ENCODE peak calls at places on chromosomes 5 and 9, in six cellular contexts. F, R, N, Q, X and Y are unnamed samples. For H3K27me3 and H3K4me1, the result is how much of the 10 kb centered on the place peaks cover.

GRCh38 chr9:17134396-17134842 is 421 bp upstream of the CNTLN start:
- DNase-seq in F (no peak), X (no peak), N (no peak), R (peak), Q (no peak), Y (no peak)

GRCh38 chr9:20904995-20905394 is 126.4 kb downstream of the HACD4 start:
- DNase-seq in N (no peak), R (no peak), X (no peak), F (no peak), Q (no peak), Y (no peak)

GRCh38 chr9:33619666-33620404 is 95.8 kb downstream of the ANKRD18B start:
- DNase-seq in Q (peak), X (peak), F (no peak), N (no peak), R (peak), Y (no peak)

GRCh38 chr5:151005975-151006576 is 14.3 kb upstream of the GPX3 start:
- DNase-seq in Q (no peak), F (peak), R (peak), N (peak), X (no peak), Y (no peak)

GRCh38 chr9:8772302-8772701 is 972.7 kb upstream of the DMAC1 start:
- DNase-seq in X (no peak), R (no peak), N (no peak), F (no peak), Q (no peak), Y (no peak)

GRCh38 chr5:17882760-17883488 is 248.7 kb downstream of the TAF11L14 start:
- DNase-seq in Q (peak), N (no peak), F (no peak), X (peak), R (no peak), Y (no peak)

GRCh38 chr5:142981886-142982820 is 212.0 kb downstream of the ARHGAP26 start:
- DNase-seq in Q (peak), N (peak), R (peak), X (peak), F (peak), Y (peak)

GRCh38 chr9:114988962-114989599 is 58.7 kb upstream of the TNFSF8 start:
- DNase-seq in F (no peak), R (no peak), X (no peak), N (no peak), Q (no peak), Y (no peak)

GRCh38 chr9:113361304-113362018 is 12.1 kb downstream of the BSPRY start:
- DNase-seq in R (peak), X (no peak), N (no peak), F (no peak), Q (no peak), Y (no peak)

GRCh38 chr9:3532158-3532557 is 6.4 kb upstream of the RFX3 start:
- DNase-seq in Q (no peak), F (no peak), R (no peak), N (no peak), X (peak), Y (no peak)

GRCh38 chr5:55714339-55714738 is 2.2 kb upstream of the SLC38A9 start:
- DNase-seq in X (peak), Q (no peak), N (no peak), R (no peak), F (no peak), Y (peak)

GRCh38 chr5:50791813-50792212 is 125.4 kb downstream of the PARP8 start:
- DNase-seq in X (no peak), R (no peak), F (no peak), Q (no peak), N (no peak), Y (no peak)

GRCh38 chr5:76256116-76256889 is 146.8 kb upstream of the IQGAP2 start:
- DNase-seq in F (peak), R (peak), Q (peak), N (no peak), X (peak), Y (peak)

GRCh38 chr5:172565455-172565854 is 75.6 kb upstream of the NEURL1B start:
- DNase-seq in F (no peak), Q (no peak), N (no peak), X (no peak), R (no peak), Y (no peak)

GRCh38 chr5:143147918-143148317 is 255.6 kb downstream of the NR3C1 start:
- DNase-seq in F (no peak), R (peak), N (no peak), Q (no peak), X (no peak), Y (no peak)

GRCh38 chr9:9275656-9276055 is 1337.1 kb downstream of the PTPRD start:
- DNase-seq in X (no peak), F (no peak), Q (no peak), R (no peak), N (no peak), Y (no peak)

GRCh38 chr5:111929892-111930291 is 172.9 kb upstream of the NREP start:
- DNase-seq in N (no peak), F (no peak), Q (peak), X (no peak), R (peak), Y (no peak)

GRCh38 chr5:126368239-126368812 is 54.9 kb upstream of the GRAMD2B start:
- DNase-seq in X (peak), Q (peak), R (peak), N (no peak), F (no peak), Y (no peak)

GRCh38 chr5:154520861-154521453 is 42.9 kb upstream of the HAND1 start:
- DNase-seq in R (no peak), Q (peak), F (peak), N (no peak), X (peak), Y (peak)

GRCh38 chr9:16773116-16773515 is 97.4 kb downstream of the BNC2 start:
- DNase-seq in R (no peak), N (no peak), X (no peak), Q (no peak), F (no peak), Y (no peak)

GRCh38 chr9:94703488-94704140 is 22.9 kb upstream of the AOPEP start:
- DNase-seq in F (peak), X (no peak), R (no peak), N (no peak), Q (no peak), Y (no peak)

DNA sequence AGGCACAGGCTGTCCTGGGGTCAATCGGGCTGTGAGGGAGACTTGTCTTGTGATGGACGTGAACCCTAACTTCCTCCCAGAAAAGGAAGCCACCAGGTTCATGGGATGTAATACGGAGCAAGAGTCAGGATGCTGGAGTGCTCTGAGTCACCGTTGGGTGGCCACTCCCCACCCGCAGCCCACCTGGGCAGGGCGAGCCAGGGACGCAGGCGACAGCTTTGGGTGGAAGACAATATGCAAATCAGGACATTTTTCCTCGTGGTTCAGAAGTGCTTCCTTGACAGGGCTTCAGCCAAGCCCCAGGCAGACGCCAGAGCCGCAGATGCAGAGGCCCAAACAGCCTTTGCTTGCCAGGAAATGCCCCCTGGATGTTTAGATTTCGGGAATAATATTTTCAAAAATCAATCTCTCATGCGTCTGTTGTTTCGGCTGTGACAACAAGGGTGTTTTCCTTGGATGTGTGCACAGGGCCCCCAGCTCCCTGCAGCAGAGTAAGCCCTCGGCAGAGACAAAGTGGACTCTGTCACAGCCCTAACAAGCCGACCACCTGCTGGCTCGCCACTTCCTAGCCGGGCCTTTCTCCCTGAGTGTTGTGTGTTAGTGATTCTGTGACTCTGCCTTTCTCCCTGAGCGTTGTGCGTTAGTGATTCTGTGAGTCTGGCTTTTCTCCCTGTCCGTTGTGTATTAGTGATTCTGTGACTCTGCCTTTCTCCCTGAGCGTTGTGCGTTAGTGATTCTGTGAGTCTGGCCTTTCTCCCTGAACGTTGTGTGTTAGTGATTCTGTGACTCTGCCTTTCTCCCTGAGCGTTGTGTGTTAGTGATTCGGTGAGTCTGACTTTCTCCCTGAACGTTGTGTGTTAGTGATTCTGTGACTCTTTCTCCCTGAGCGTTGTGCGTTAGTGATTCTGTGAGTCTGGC is 11.8 kb upstream of the SLC9A3 start:
- DNase-seq in R (no peak), N (peak), X (no peak), F (no peak), Q (no peak), Y (no peak)
- H3K27me3 ChIP-seq in R (half or more), N (half or more), X (under half), F (half or more), Q (half or more), Y (half or more)

GRCh38 chr9:110031511-110032173 is 176.3 kb downstream of the C9orf152 start:
- DNase-seq in F (no peak), R (peak), Q (no peak), N (no peak), X (no peak), Y (no peak)
- H3K4me1 ChIP-seq in F (under half), R (under half), Q (under half), N (under half), X (under half), Y (half or more)

GRCh38 chr5:66647146-66647856 is 51.1 kb downstream of the MAST4 start:
- DNase-seq in X (no peak), Q (no peak), R (no peak), F (no peak), N (no peak), Y (no peak)

GRCh38 chr5:66653380-66653779 is 57.2 kb downstream of the MAST4 start:
- DNase-seq in N (no peak), R (peak), Q (peak), X (no peak), F (peak), Y (no peak)

GRCh38 chr5:66658516-66658915 is 62.3 kb downstream of the MAST4 start:
- DNase-seq in N (no peak), R (no peak), X (no peak), F (no peak), Q (no peak), Y (no peak)

GRCh38 chr5:66655395-66656324 is 59.5 kb downstream of the MAST4 start:
- DNase-seq in R (no peak), X (peak), N (no peak), Q (no peak), F (no peak), Y (no peak)

GRCh38 chr5:66652818-66653217 is 56.6 kb downstream of the MAST4 start:
- DNase-seq in R (no peak), Q (no peak), F (no peak), N (no peak), X (no peak), Y (no peak)
- H3K27me3 ChIP-seq in R (under half), Q (under half), F (under half), N (under half), X (under half), Y (under half)

DNA sequence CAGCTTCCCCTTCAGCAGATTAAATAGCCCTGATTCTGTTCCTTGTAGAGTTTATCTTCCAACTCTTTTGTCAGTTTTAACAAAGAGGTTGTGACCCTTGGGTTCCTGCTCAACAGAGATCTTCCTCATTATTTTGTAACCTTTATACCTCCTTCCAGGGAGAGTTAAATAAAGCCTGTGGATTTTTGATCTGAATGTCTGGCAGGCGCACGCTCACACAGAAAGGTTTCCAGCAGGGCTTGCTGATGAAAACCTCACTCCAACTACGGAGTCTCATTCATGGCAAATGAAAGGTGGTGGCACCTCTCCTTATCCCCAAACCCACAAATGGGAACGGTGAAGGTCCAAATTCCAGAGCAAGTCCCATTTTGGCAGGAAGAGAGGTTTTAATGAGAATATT is 129.0 kb downstream of the SREK1 start:
- DNase-seq in X (no peak), N (no peak), R (no peak), F (no peak), Q (no peak), Y (no peak)
- H3K4me1 ChIP-seq in X (under half), N (under half), R (under half), F (under half), Q (under half), Y (under half)

GRCh38 chr9:124030969-124031451 is 19.4 kb downstream of the LHX2 start:
- DNase-seq in R (no peak), N (no peak), X (no peak), Q (no peak), F (no peak), Y (peak)

GRCh38 chr9:124033348-124033747 is 21.8 kb downstream of the LHX2 start:
- DNase-seq in R (no peak), N (no peak), X (no peak), Q (no peak), F (no peak), Y (no peak)

GRCh38 chr9:124033967-124034366 is 22.4 kb downstream of the LHX2 start:
- DNase-seq in R (no peak), N (no peak), Q (no peak), X (no peak), F (no peak), Y (no peak)

GRCh38 chr9:124032247-124032646 is 20.7 kb downstream of the LHX2 start:
- DNase-seq in X (peak), R (no peak), Q (no peak), N (no peak), F (no peak), Y (no peak)

DNA sequence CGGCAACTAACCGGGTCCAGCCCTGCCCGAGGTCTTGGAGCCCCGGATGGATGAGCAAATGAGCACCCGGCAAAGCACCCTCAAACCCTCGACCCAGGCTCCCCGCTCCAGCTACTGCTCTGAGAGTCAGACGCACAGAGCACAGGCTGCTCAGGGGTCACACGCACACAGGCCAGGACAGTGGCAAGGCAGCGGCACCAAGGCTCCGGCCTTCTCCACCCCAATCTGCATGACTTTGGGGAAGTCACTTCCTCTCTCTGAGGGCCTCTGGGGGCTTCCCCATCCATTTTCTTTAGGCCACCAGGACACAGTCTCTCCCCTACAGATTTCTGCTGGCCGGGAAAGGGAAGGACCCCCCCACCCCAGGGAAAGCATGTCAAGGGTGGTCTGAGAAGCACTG is 18.0 kb downstream of the LHX2 start:
- DNase-seq in N (no peak), F (no peak), X (no peak), R (no peak), Q (no peak), Y (no peak)
- H3K27me3 ChIP-seq in N (under half), F (under half), X (under half), R (half or more), Q (half or more), Y (under half)

GRCh38 chr5:158780656-158781237 is 319.0 kb downstream of the EBF1 start:
- DNase-seq in Q (no peak), R (no peak), N (no peak), X (no peak), F (no peak), Y (no peak)

GRCh38 chr5:158777647-158778368 is 321.9 kb downstream of the EBF1 start:
- DNase-seq in F (peak), R (no peak), N (no peak), Q (no peak), X (no peak), Y (no peak)

GRCh38 chr5:158773151-158773550 is 326.6 kb downstream of the EBF1 start:
- DNase-seq in R (no peak), F (no peak), X (no peak), N (no peak), Q (no peak), Y (no peak)

DNA sequence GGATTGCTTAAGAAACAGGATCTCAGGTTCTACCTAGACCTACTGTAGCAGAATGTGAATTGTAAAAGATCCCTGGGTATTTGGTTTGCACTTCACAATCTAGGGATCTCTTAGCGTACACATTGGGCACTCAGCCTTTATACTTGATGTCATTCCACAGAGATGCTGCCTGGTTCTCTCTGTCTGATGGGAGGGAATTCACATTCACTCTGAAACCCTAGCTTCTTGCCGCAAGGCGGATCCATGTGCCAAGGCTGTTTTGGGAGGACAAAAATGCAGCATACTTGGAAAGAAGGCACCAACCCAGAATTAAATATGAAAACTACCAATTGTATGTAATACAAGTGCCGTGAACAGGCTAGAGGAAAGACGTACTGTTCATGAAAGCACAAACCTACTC is 323.0 kb downstream of the EBF1 start:
- DNase-seq in Q (no peak), F (no peak), R (no peak), N (no peak), X (no peak), Y (no peak)
- H3K4me1 ChIP-seq in Q (under half), F (under half), R (under half), N (under half), X (under half), Y (under half)

GRCh38 chr9:130921923-130922662 is 17.0 kb downstream of the FIBCD1 start:
- DNase-seq in R (no peak), X (no peak), Q (no peak), F (no peak), N (no peak), Y (no peak)
- H3K27me3 ChIP-seq in R (under half), X (under half), Q (half or more), F (under half), N (half or more), Y (under half)

DNA sequence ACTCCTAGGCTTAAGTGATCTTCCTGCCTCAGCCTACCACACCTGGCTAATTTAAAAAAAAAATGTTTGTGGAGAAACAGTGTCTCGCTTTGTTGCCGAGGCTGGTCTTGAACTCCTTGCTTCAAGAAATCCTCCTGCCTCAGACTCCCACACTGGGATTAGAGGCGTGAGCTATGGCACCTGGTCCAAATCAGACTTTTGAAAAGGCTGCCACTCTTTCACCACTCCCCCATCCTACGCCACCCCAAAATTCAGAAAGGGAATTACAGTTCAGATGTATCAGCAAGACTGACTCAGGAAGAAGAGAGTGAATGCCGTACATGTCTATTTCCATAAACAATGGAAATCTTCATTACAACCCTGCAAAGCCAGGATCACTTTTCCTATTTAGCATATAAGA is 2.9 kb downstream of the FBLL1 start:
- DNase-seq in N (no peak), F (no peak), X (no peak), R (no peak), Q (no peak), Y (no peak)
- H3K4me1 ChIP-seq in N (under half), F (under half), X (under half), R (under half), Q (under half), Y (under half)

DNA sequence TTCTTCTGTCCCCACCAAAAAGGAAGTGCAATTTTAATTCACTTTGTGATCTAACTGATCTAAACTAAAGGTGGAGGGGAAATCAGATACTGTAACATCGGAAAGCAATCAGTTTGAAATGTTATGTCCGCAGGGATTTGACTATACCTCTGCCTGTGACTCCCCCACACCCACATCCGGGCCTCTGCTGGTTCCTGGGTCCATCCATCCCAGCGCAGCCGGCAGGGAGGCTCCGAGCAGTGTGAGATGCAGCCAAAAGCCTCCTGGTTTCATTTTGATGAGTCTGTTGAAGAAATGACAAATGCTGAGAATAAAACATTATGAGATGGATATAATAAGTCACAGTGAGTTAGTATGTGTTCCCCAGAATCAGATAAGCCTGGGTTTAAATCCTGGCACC is 8.6 kb downstream of the FSTL4 start:
- DNase-seq in N (no peak), X (no peak), F (no peak), Q (no peak), R (no peak), Y (no peak)
- H3K27me3 ChIP-seq in N (under half), X (under half), F (under half), Q (under half), R (under half), Y (under half)